ENCODE peak calls at places on chromosomes 11 and 22, in nine cellular contexts. X is sigmoid colon; N is A673; W is HepG2; Q is psoas muscle; T is neuronal stem cell; L is colonic mucosa; P is prostate gland; R is CD8-positive, alpha-beta T cell. H is an unnamed sample.

GRCh38 chr11:74278721-74279148 is 32.7 kb downstream of the P4HA3 start:
- DNase-seq in X (peak; percentile 94), N (no peak), W (no peak), Q (peak; percentile 78), T (no peak), L (no peak), P (no peak), R (no peak), H (peak; percentile 100)

GRCh38 chr11:8087185-8087584 is 6.2 kb downstream of the TUB start:
- DNase-seq in X (no peak), N (no peak), W (no peak), Q (no peak), T (no peak), L (no peak), P (no peak), R (no peak), H (no peak)

GRCh38 chr11:86571273-86571948 is 101.0 kb downstream of the ME3 start:
- DNase-seq in X (no peak), N (peak; percentile 58), W (peak; percentile 69), Q (no peak), T (no peak), L (peak; percentile 70), P (no peak), R (no peak), H (no peak)

GRCh38 chr22:35344956-35345690 is 35.8 kb upstream of the HMOX1 start:
- DNase-seq in X (no peak), N (no peak), W (no peak), Q (no peak), T (no peak), L (no peak), P (no peak), R (no peak), H (no peak)

GRCh38 chr11:66970808-66971442 is 4.2 kb upstream of the C11orf86 start:
- DNase-seq in X (peak; percentile 77), N (peak; percentile 76), W (peak; percentile 95), Q (peak; percentile 47), T (no peak), L (no peak), P (no peak), R (no peak), H (peak; percentile 100)

GRCh38 chr11:94602430-94603372 is 35.5 kb downstream of the PIWIL4 start:
- DNase-seq in X (peak; percentile 78), N (peak; percentile 62), W (peak; percentile 66), Q (peak; percentile 61), T (peak; percentile 23), L (no peak), P (peak; percentile 55), R (no peak), H (peak; percentile 67)

GRCh38 chr11:10592331-10592730 is 23.9 kb upstream of the LYVE1 start:
- DNase-seq in X (no peak), N (peak; percentile 64), W (no peak), Q (no peak), T (no peak), L (no peak), P (no peak), R (no peak), H (peak; percentile 95)

GRCh38 chr11:10539339-10539738 is 1.6 kb downstream of the RNF141 start:
- DNase-seq in X (no peak), N (no peak), W (peak; percentile 6), Q (no peak), T (no peak), L (no peak), P (no peak), R (no peak), H (no peak)

GRCh38 chr11:23022854-23023253 is 162.6 kb upstream of the CCDC179 start:
- DNase-seq in X (no peak), N (no peak), W (no peak), Q (no peak), T (no peak), L (no peak), P (no peak), R (no peak), H (no peak)

GRCh38 chr11:97739892-97740782 is 1280.6 kb upstream of the CNTN5 start:
- DNase-seq in X (no peak), N (peak; percentile 52), W (peak; percentile 13), Q (no peak), T (no peak), L (no peak), P (no peak), R (no peak), H (peak; percentile 47)

GRCh38 chr11:44126304-44126703 is 30.8 kb downstream of the EXT2 start:
- DNase-seq in X (no peak), N (no peak), W (peak; percentile 37), Q (no peak), T (no peak), L (no peak), P (no peak), R (no peak), H (no peak)

GRCh38 chr11:95835768-95836488 is 45.6 kb downstream of the CEP57 start:
- DNase-seq in X (peak; percentile 80), N (peak; percentile 93), W (peak; percentile 84), Q (peak; percentile 35), T (peak; percentile 72), L (peak; percentile 72), P (peak; percentile 49), R (peak; percentile 34), H (peak; percentile 89)

GRCh38 chr11:91158297-91158696 is 935.4 kb upstream of the CHORDC1 start:
- DNase-seq in X (no peak), N (no peak), W (no peak), Q (no peak), T (no peak), L (no peak), P (no peak), R (no peak), H (no peak)

GRCh38 chr11:30949838-30950237 is 363.7 kb upstream of the MPPED2 start:
- DNase-seq in X (no peak), N (no peak), W (no peak), Q (no peak), T (no peak), L (no peak), P (no peak), R (no peak), H (no peak)

GRCh38 chr11:4074266-4074665 is 20.3 kb upstream of the RRM1 start:
- DNase-seq in X (no peak), N (no peak), W (no peak), Q (no peak), T (no peak), L (no peak), P (no peak), R (no peak), H (peak; percentile 10)

GRCh38 chr22:30267382-30268302 is 991 bp upstream of the OSM start:
- DNase-seq in X (no peak), N (no peak), W (no peak), Q (no peak), T (no peak), L (no peak), P (no peak), R (no peak), H (no peak)

GRCh38 chr11:73164803-73165542 is 22.9 kb upstream of the FCHSD2 start:
- DNase-seq in X (peak; percentile 9), N (no peak), W (no peak), Q (no peak), T (no peak), L (no peak), P (no peak), R (no peak), H (no peak)
- H3K4me1 ChIP-seq in X (no peaks in the 10 kb centered on the region), N (no peaks in the 10 kb centered on the region), W (peaks cover 97% of the 10 kb centered on the region), Q (peaks cover 13% of the 10 kb centered on the region), T (peaks cover 3% of the 10 kb centered on the region), L (no peaks in the 10 kb centered on the region), P (no peaks in the 10 kb centered on the region), R (no peaks in the 10 kb centered on the region), H (no peaks in the 10 kb centered on the region)

GRCh38 chr22:19113429-19113828 is 8.8 kb downstream of the DGCR2 start:
- DNase-seq in X (no peak), N (no peak), W (no peak), Q (no peak), T (no peak), L (no peak), P (no peak), R (no peak), H (no peak)
- H3K4me1 ChIP-seq in X (peaks cover 55% of the 10 kb centered on the region), N (peaks cover 14% of the 10 kb centered on the region), W (peaks cover 42% of the 10 kb centered on the region), Q (peaks cover 84% of the 10 kb centered on the region), T (peaks cover 3% of the 10 kb centered on the region), L (peaks cover 25% of the 10 kb centered on the region), P (peaks cover 5% of the 10 kb centered on the region), R (peaks cover 73% of the 10 kb centered on the region), H (peaks cover 3% of the 10 kb centered on the region)

DNA sequence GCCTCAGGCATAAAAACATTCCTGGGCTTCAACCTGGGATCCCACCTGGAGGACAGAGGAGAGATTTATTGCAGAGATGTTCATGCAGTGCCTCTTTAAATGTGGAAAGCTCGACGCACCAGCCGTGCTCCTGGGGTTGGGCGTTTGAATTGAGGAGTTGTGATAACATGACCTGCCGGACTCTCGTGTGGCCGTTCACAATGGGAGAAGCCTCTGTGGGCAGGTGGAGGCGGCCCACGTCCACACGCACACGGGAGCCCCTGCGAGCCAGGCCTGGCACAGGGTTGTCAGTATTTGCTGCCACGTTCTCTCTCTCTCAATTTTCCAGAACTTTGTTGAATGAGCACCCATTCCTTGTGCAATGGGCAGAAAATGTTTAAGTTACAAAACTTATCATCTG is 58.3 kb upstream of the PPARA start:
- DNase-seq in X (no peak), N (no peak), W (no peak), Q (peak; percentile 5), T (no peak), L (no peak), P (no peak), R (no peak), H (no peak)
- H3K4me1 ChIP-seq in X (peaks cover 100% of the 10 kb centered on the region), N (peaks cover 35% of the 10 kb centered on the region), W (peaks cover 29% of the 10 kb centered on the region), Q (peaks cover 92% of the 10 kb centered on the region), T (peaks cover 5% of the 10 kb centered on the region), L (no peaks in the 10 kb centered on the region), P (peaks cover 57% of the 10 kb centered on the region), R (no peaks in the 10 kb centered on the region), H (peaks cover 56% of the 10 kb centered on the region)

GRCh38 chr11:112339566-112339965 is 78.9 kb upstream of the PLET1 start:
- DNase-seq in X (no peak), N (no peak), W (no peak), Q (no peak), T (no peak), L (no peak), P (no peak), R (no peak), H (no peak)
- H3K4me1 ChIP-seq in X (no peaks in the 10 kb centered on the region), N (peaks cover 4% of the 10 kb centered on the region), W (no peaks in the 10 kb centered on the region), Q (peaks cover 19% of the 10 kb centered on the region), T (no peaks in the 10 kb centered on the region), L (no peaks in the 10 kb centered on the region), P (peaks cover 10% of the 10 kb centered on the region), R (no peaks in the 10 kb centered on the region), H (no peaks in the 10 kb centered on the region)

GRCh38 chr11:27391336-27392015 is 28.5 kb upstream of the CCDC34 start:
- DNase-seq in X (no peak), N (no peak), W (no peak), Q (no peak), T (peak; percentile 24), L (no peak), P (no peak), R (no peak), H (peak; percentile 36)

GRCh38 chr11:27390318-27390958 is 27.4 kb upstream of the CCDC34 start:
- DNase-seq in X (no peak), N (no peak), W (no peak), Q (no peak), T (no peak), L (no peak), P (no peak), R (no peak), H (no peak)

GRCh38 chr11:27390959-27391326 is 27.9 kb upstream of the CCDC34 start:
- DNase-seq in X (no peak), N (no peak), W (no peak), Q (no peak), T (no peak), L (no peak), P (no peak), R (no peak), H (peak; percentile 86)

GRCh38 chr11:27392278-27392677 is 29.3 kb upstream of the CCDC34 start:
- DNase-seq in X (no peak), N (no peak), W (no peak), Q (no peak), T (peak; percentile 56), L (no peak), P (no peak), R (no peak), H (no peak)

GRCh38 chr11:27392715-27393114 is 29.7 kb upstream of the CCDC34 start:
- DNase-seq in X (no peak), N (peak; percentile 32), W (peak; percentile 66), Q (no peak), T (peak; percentile 49), L (no peak), P (peak; percentile 33), R (no peak), H (peak; percentile 94)
- H3K4me1 ChIP-seq in X (peaks cover 29% of the 10 kb centered on the region), N (peaks cover 34% of the 10 kb centered on the region), W (peaks cover 97% of the 10 kb centered on the region), Q (peaks cover 9% of the 10 kb centered on the region), T (peaks cover 42% of the 10 kb centered on the region), L (peaks cover 24% of the 10 kb centered on the region), P (peaks cover 4% of the 10 kb centered on the region), R (no peaks in the 10 kb centered on the region), H (peaks cover 66% of the 10 kb centered on the region)

H was measured in astrocyte.